ENCODE peak calls at places on chromosomes 3 and 15, in four cellular contexts. W is fibroblast of pulmonary artery, Q is AG20443, Y is kidney glomerular epithelial cell. K is an unnamed sample.
A peak's percentile ranks its signal among the peaks of the same experiment; 100 is the strongest.

GRCh38 chr3:170442945-170443344 is 24.3 kb downstream of the CLDN11 start:
- DNase-seq in W (no peak), Y (no peak), Q (no peak), K (no peak)

GRCh38 chr15:43251185-43251862 is 15.4 kb downstream of the TGM5 start:
- DNase-seq in W (no peak), Q (no peak), Y (no peak), K (no peak)

GRCh38 chr3:51099794-51100542 is 285.1 kb upstream of the MANF start:
- DNase-seq in W (peak; percentile 66), Q (peak; percentile 77), Y (peak; percentile 60), K (peak; percentile 51)

GRCh38 chr3:124584552-124585391 is 145.5 kb upstream of the UMPS start:
- DNase-seq in Y (peak; percentile 26), Q (peak; percentile 86), W (peak; percentile 21), K (peak; percentile 87)

GRCh38 chr3:71859128-71859519 is 74.2 kb upstream of the PROK2 start:
- DNase-seq in W (peak; percentile 23), Y (peak; percentile 35), Q (no peak), K (no peak)

GRCh38 chr15:48414015-48414414 is 82.8 kb downstream of the DUT start:
- DNase-seq in W (peak; percentile 89), Y (no peak), Q (peak; percentile 73), K (no peak)

GRCh38 chr3:21826416-21826815 is 75.4 kb upstream of the ZNF385D start:
- DNase-seq in Q (peak; percentile 21), W (no peak), Y (no peak), K (no peak)

GRCh38 chr15:95495033-95495541 is 835.4 kb upstream of the NR2F2 start:
- DNase-seq in Q (no peak), Y (no peak), W (peak; percentile 13), K (no peak)

GRCh38 chr15:77052556-77052955 is 18.4 kb downstream of the TSPAN3 start:
- DNase-seq in W (no peak), Y (no peak), Q (no peak), K (no peak)